ENCODE peak calls at places on chromosomes 12 and 14, in nine cellular contexts. One of them, this sample, is unnamed.
A peak's percentile ranks its signal among the peaks of the same experiment; 100 is the strongest.

GRCh38 chr12:44708218-44708617 is 167.9 kb downstream of the NELL2 start:
- DNase-seq in prostate gland: no peak
- DNase-seq in IMR-90: no peak
- DNase-seq in thyroid gland: no peak
- DNase-seq in vagina: no peak
- DNase-seq in heart left ventricle: no peak
- DNase-seq in HepG2: no peak
- DNase-seq in sigmoid colon: no peak
- DNase-seq in uterus: no peak
- DNase-seq in this sample: no peak

GRCh38 chr12:7645395-7646177 is 20.1 kb downstream of the APOBEC1 start:
- DNase-seq in prostate gland: no peak
- DNase-seq in IMR-90: peak; percentile 31
- DNase-seq in thyroid gland: peak; percentile 16
- DNase-seq in vagina: no peak
- DNase-seq in heart left ventricle: no peak
- DNase-seq in HepG2: peak; percentile 6
- DNase-seq in sigmoid colon: no peak
- DNase-seq in uterus: no peak
- DNase-seq in this sample: no peak

GRCh38 chr12:119486599-119487154 is 106.9 kb upstream of the TMEM233 start:
- DNase-seq in prostate gland: no peak
- DNase-seq in IMR-90: no peak
- DNase-seq in thyroid gland: no peak
- DNase-seq in vagina: no peak
- DNase-seq in heart left ventricle: no peak
- DNase-seq in HepG2: no peak
- DNase-seq in sigmoid colon: no peak
- DNase-seq in uterus: no peak
- DNase-seq in this sample: no peak

GRCh38 chr14:58824106-58824505 is 186.3 kb downstream of the DACT1 start:
- DNase-seq in prostate gland: no peak
- DNase-seq in IMR-90: peak; percentile 62
- DNase-seq in thyroid gland: no peak
- DNase-seq in vagina: no peak
- DNase-seq in heart left ventricle: no peak
- DNase-seq in HepG2: no peak
- DNase-seq in sigmoid colon: no peak
- DNase-seq in uterus: no peak
- DNase-seq in this sample: no peak

GRCh38 chr14:105389976-105390848 is 8.1 kb upstream of the TEX22 start:
- DNase-seq in prostate gland: no peak
- DNase-seq in IMR-90: no peak
- DNase-seq in thyroid gland: no peak
- DNase-seq in vagina: no peak
- DNase-seq in heart left ventricle: peak; percentile 78
- DNase-seq in HepG2: no peak
- DNase-seq in sigmoid colon: no peak
- DNase-seq in uterus: no peak
- DNase-seq in this sample: no peak

GRCh38 chr14:56587701-56588100 is 8.1 kb downstream of the TMEM260 start:
- DNase-seq in prostate gland: no peak
- DNase-seq in IMR-90: no peak
- DNase-seq in thyroid gland: no peak
- DNase-seq in vagina: no peak
- DNase-seq in heart left ventricle: no peak
- DNase-seq in HepG2: no peak
- DNase-seq in sigmoid colon: no peak
- DNase-seq in uterus: no peak
- DNase-seq in this sample: no peak

GRCh38 chr12:124424516-124424905 is 129.6 kb downstream of the RFLNA start:
- DNase-seq in prostate gland: no peak
- DNase-seq in IMR-90: no peak
- DNase-seq in thyroid gland: no peak
- DNase-seq in vagina: no peak
- DNase-seq in heart left ventricle: no peak
- DNase-seq in HepG2: no peak
- DNase-seq in sigmoid colon: no peak
- DNase-seq in uterus: no peak
- DNase-seq in this sample: no peak

GRCh38 chr12:31589896-31590729 is 823 bp downstream of the DENND5B start:
- DNase-seq in prostate gland: peak; percentile 40
- DNase-seq in IMR-90: peak; percentile 58
- DNase-seq in thyroid gland: peak; percentile 65
- DNase-seq in vagina: no peak
- DNase-seq in heart left ventricle: peak; percentile 80
- DNase-seq in HepG2: peak; percentile 89
- DNase-seq in sigmoid colon: peak; percentile 84
- DNase-seq in uterus: peak; percentile 60
- DNase-seq in this sample: peak; percentile 94

GRCh38 chr14:100715803-100716202 is 10.9 kb upstream of the DLK1 start:
- DNase-seq in prostate gland: no peak
- DNase-seq in IMR-90: no peak
- DNase-seq in thyroid gland: no peak
- DNase-seq in vagina: no peak
- DNase-seq in heart left ventricle: no peak
- DNase-seq in HepG2: no peak
- DNase-seq in sigmoid colon: no peak
- DNase-seq in uterus: no peak
- DNase-seq in this sample: no peak

GRCh38 chr14:54291491-54292191 is 105.2 kb upstream of the CDKN3 start:
- DNase-seq in prostate gland: no peak
- DNase-seq in IMR-90: no peak
- DNase-seq in thyroid gland: peak; percentile 89
- DNase-seq in vagina: no peak
- DNase-seq in heart left ventricle: no peak
- DNase-seq in HepG2: peak; percentile 98
- DNase-seq in sigmoid colon: no peak
- DNase-seq in uterus: no peak
- DNase-seq in this sample: no peak

GRCh38 chr12:128079-128478 is 61.5 kb downstream of the IQSEC3 start:
- DNase-seq in prostate gland: no peak
- DNase-seq in IMR-90: no peak
- DNase-seq in thyroid gland: no peak
- DNase-seq in vagina: no peak
- DNase-seq in heart left ventricle: no peak
- DNase-seq in HepG2: no peak
- DNase-seq in sigmoid colon: no peak
- DNase-seq in uterus: no peak
- DNase-seq in this sample: no peak

GRCh38 chr14:94115068-94115591 is 4.6 kb downstream of the IFI27 start:
- DNase-seq in prostate gland: no peak
- DNase-seq in IMR-90: no peak
- DNase-seq in thyroid gland: no peak
- DNase-seq in vagina: no peak
- DNase-seq in heart left ventricle: no peak
- DNase-seq in HepG2: no peak
- DNase-seq in sigmoid colon: peak; percentile 43
- DNase-seq in uterus: peak; percentile 57
- DNase-seq in this sample: peak; percentile 86

GRCh38 chr12:1499351-1499750 is 95.0 kb downstream of the FBXL14 start:
- DNase-seq in prostate gland: no peak
- DNase-seq in IMR-90: no peak
- DNase-seq in thyroid gland: no peak
- DNase-seq in vagina: no peak
- DNase-seq in heart left ventricle: no peak
- DNase-seq in HepG2: no peak
- DNase-seq in sigmoid colon: no peak
- DNase-seq in uterus: no peak
- DNase-seq in this sample: peak; percentile 71

GRCh38 chr12:6570264-6570887 is 2.3 kb upstream of the NOP2 start:
- DNase-seq in prostate gland: no peak
- DNase-seq in IMR-90: no peak
- DNase-seq in thyroid gland: peak; percentile 38
- DNase-seq in vagina: no peak
- DNase-seq in heart left ventricle: no peak
- DNase-seq in HepG2: peak; percentile 63
- DNase-seq in sigmoid colon: no peak
- DNase-seq in uterus: peak; percentile 34
- DNase-seq in this sample: no peak

DNA sequence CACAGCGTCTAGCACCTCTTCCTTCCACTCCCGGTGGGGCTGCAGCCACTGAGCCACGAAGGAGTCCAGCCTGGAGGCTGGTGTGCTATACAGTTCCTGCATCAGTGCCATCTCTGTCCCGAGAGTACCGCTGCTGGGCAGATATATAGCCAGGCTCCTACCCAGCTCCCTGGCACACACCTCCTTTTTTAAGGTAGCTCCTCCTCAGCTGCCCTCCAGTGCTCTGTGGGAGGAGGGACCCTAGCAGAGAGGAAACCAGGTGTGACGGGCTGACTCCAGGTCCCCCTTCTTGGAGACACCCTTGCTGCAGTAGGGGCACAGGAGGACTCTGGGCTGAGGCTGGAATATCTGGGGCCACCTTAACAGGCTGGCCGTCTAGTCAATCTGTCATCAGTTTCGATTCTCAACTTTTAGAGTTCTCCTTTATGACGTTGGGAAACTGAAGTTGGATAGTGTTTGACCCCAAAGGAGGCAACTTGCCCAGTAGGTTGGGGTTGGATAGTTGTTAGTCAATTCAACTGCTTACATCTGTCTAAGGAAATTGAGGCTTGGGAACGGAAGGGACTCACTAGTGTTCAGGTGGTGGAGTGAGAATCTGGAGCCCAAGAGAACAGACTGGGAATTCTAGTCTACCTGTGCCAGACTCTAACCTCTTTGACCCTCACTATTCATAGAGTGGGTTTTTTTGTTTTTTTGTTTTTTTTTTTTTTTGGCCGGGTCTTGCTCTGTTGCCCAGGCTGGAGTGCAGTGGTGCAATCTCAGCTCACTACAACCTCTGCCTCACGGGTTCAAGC is at the start of gene OASL:
- DNase-seq in prostate gland: no peak
- DNase-seq in IMR-90: no peak
- DNase-seq in thyroid gland: peak; percentile 17
- DNase-seq in vagina: no peak
- DNase-seq in heart left ventricle: peak; percentile 63
- DNase-seq in HepG2: no peak
- DNase-seq in sigmoid colon: no peak
- DNase-seq in uterus: no peak
- DNase-seq in this sample: no peak
- TF ChIP-seq POLR2A in prostate gland: peak; percentile 17
- TF ChIP-seq POLR2A in IMR-90: no peak
- TF ChIP-seq POLR2A in thyroid gland: no peak
- TF ChIP-seq POLR2A in vagina: no peak
- TF ChIP-seq POLR2A in heart left ventricle: no peak
- TF ChIP-seq POLR2A in HepG2: no peak
- TF ChIP-seq POLR2A in sigmoid colon: no peak
- TF ChIP-seq POLR2A in uterus: no peak
- TF ChIP-seq POLR2A in this sample: no peak

GRCh38 chr12:46944104-46944503 is 118.3 kb upstream of the SLC38A4 start:
- DNase-seq in prostate gland: no peak
- DNase-seq in IMR-90: peak; percentile 82
- DNase-seq in thyroid gland: no peak
- DNase-seq in vagina: no peak
- DNase-seq in heart left ventricle: no peak
- DNase-seq in HepG2: no peak
- DNase-seq in sigmoid colon: no peak
- DNase-seq in uterus: no peak
- DNase-seq in this sample: no peak
- TF ChIP-seq CTCF in prostate gland: no peak
- TF ChIP-seq CTCF in IMR-90: peak; percentile 33
- TF ChIP-seq CTCF in thyroid gland: no peak
- TF ChIP-seq CTCF in vagina: no peak
- TF ChIP-seq CTCF in heart left ventricle: peak; percentile 27
- TF ChIP-seq CTCF in HepG2: peak; percentile 34
- TF ChIP-seq CTCF in sigmoid colon: no peak
- TF ChIP-seq CTCF in uterus: no peak
- TF ChIP-seq CTCF in this sample: no peak

GRCh38 chr12:39331539-39332261 is 111.2 kb downstream of the KIF21A start:
- DNase-seq in prostate gland: no peak
- DNase-seq in IMR-90: no peak
- DNase-seq in thyroid gland: no peak
- DNase-seq in vagina: no peak
- DNase-seq in heart left ventricle: no peak
- DNase-seq in HepG2: no peak
- DNase-seq in sigmoid colon: no peak
- DNase-seq in uterus: no peak
- DNase-seq in this sample: no peak
- H3K4me3 ChIP-seq in prostate gland: no peak overlapping the region
- H3K4me3 ChIP-seq in IMR-90: no peak overlapping the region
- H3K4me3 ChIP-seq in thyroid gland: no peak overlapping the region
- H3K4me3 ChIP-seq in vagina: no peak overlapping the region
- H3K4me3 ChIP-seq in heart left ventricle: no peak overlapping the region
- H3K4me3 ChIP-seq in HepG2: no peak overlapping the region
- H3K4me3 ChIP-seq in sigmoid colon: no peak overlapping the region
- H3K4me3 ChIP-seq in uterus: no peak overlapping the region
- H3K4me3 ChIP-seq in this sample: no peak overlapping the region

GRCh38 chr12:53097207-53097563 is 282 bp upstream of the IGFBP6 start:
- DNase-seq in prostate gland: no peak
- DNase-seq in IMR-90: peak; percentile 35
- DNase-seq in thyroid gland: no peak
- DNase-seq in vagina: no peak
- DNase-seq in heart left ventricle: no peak
- DNase-seq in HepG2: no peak
- DNase-seq in sigmoid colon: peak; percentile 83
- DNase-seq in uterus: no peak
- DNase-seq in this sample: peak; percentile 87

GRCh38 chr12:53100466-53101151 is 2.7 kb upstream of the SOAT2 start:
- DNase-seq in prostate gland: no peak
- DNase-seq in IMR-90: no peak
- DNase-seq in thyroid gland: no peak
- DNase-seq in vagina: no peak
- DNase-seq in heart left ventricle: no peak
- DNase-seq in HepG2: no peak
- DNase-seq in sigmoid colon: peak; percentile 62
- DNase-seq in uterus: no peak
- DNase-seq in this sample: peak; percentile 76

GRCh38 chr12:53098354-53098981 is 1.0 kb downstream of the IGFBP6 start:
- DNase-seq in prostate gland: no peak
- DNase-seq in IMR-90: peak; percentile 82
- DNase-seq in thyroid gland: no peak
- DNase-seq in vagina: no peak
- DNase-seq in heart left ventricle: no peak
- DNase-seq in HepG2: no peak
- DNase-seq in sigmoid colon: peak; percentile 86
- DNase-seq in uterus: peak; percentile 80
- DNase-seq in this sample: peak; percentile 90

GRCh38 chr12:53097564-53098353 is at the start of gene IGFBP6:
- DNase-seq in prostate gland: no peak
- DNase-seq in IMR-90: peak; percentile 34
- DNase-seq in thyroid gland: peak; percentile 56
- DNase-seq in vagina: no peak
- DNase-seq in heart left ventricle: peak; percentile 89
- DNase-seq in HepG2: no peak
- DNase-seq in sigmoid colon: peak; percentile 85
- DNase-seq in uterus: peak; percentile 66
- DNase-seq in this sample: no peak

DNA sequence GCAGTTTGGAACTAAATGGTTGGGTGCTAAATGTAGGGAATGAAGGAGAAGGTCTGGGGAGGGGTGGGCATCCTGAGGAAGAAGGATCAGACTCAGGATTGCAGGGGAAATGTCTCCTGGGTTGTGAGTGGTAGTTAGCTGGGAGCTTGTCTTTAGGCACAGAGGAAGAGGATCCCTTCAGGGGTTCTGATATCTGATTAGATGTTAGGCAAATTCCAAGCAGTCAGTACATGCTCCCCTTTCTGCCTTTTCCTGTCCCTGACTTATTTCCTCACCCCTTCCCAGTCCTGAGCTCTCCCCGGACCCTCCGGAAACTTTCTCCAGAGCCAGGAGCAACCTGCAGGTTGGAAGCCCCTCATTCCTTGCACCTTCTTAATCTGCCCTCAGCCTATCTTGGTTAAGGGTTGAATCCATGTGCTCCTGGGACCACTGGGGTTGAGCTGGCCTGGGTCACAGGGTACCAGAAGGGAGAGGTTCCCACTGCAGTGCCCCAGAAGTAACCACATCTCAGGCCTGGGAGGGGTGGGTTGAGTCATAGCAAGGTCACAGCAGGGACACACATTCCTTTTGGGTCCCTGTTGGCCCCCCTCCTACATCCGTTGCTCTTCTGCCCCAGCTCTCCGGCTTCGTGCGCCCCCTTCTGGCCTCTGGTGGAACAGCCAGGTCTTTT is 1.6 kb downstream of the IGFBP6 start:
- DNase-seq in prostate gland: peak; percentile 86
- DNase-seq in IMR-90: peak; percentile 95
- DNase-seq in thyroid gland: peak; percentile 86
- DNase-seq in vagina: peak; percentile 96
- DNase-seq in heart left ventricle: peak; percentile 94
- DNase-seq in HepG2: peak; percentile 91
- DNase-seq in sigmoid colon: peak; percentile 97
- DNase-seq in uterus: peak; percentile 96
- DNase-seq in this sample: peak; percentile 92
- TF ChIP-seq POLR2A in prostate gland: peak; percentile 14
- TF ChIP-seq POLR2A in IMR-90: peak; percentile 41
- TF ChIP-seq POLR2A in thyroid gland: no peak
- TF ChIP-seq POLR2A in vagina: peak; percentile 37
- TF ChIP-seq POLR2A in heart left ventricle: peak; percentile 35
- TF ChIP-seq POLR2A in HepG2: no peak
- TF ChIP-seq POLR2A in sigmoid colon: no peak
- TF ChIP-seq POLR2A in uterus: no peak
- TF ChIP-seq POLR2A in this sample: no peak